ENCODE peak calls at places on chromosomes 16 and 17, in four cellular contexts. I, S, J and Y are unnamed samples.

GRCh38 chr16:78952630-78953029 is 647.9 kb downstream of the MAF start:
- DNase-seq in I (no peak), S (no peak), J (no peak), Y (no peak)

GRCh38 chr17:77465358-77466041 is 324.7 kb downstream of the SEC14L1 start:
- DNase-seq in J (no peak), I (no peak), S (no peak), Y (no peak)

GRCh38 chr16:83898463-83899271 is at the start of gene MLYCD:
- DNase-seq in S (peak), J (peak), I (peak), Y (peak)

GRCh38 chr16:4664538-4665418 is 28.6 kb upstream of the NUDT16L1 start:
- DNase-seq in S (peak), J (no peak), I (peak), Y (no peak)

GRCh38 chr17:35612924-35613521 is 25.9 kb downstream of the AP2B1 start:
- DNase-seq in J (no peak), I (peak), S (peak), Y (no peak)

GRCh38 chr17:27269201-27269600 is 24.7 kb upstream of the WSB1 start:
- DNase-seq in J (no peak), S (no peak), I (no peak), Y (no peak)

GRCh38 chr17:72104164-72104862 is 16.5 kb upstream of the SOX9 start:
- DNase-seq in I (no peak), S (no peak), J (no peak), Y (no peak)

GRCh38 chr17:32482568-32483320 is 4.0 kb upstream of the CDK5R1 start:
- DNase-seq in S (no peak), I (no peak), J (no peak), Y (no peak)

GRCh38 chr16:29943846-29944669 is 17.8 kb upstream of the TMEM219 start:
- DNase-seq in I (peak), J (no peak), S (peak), Y (no peak)

GRCh38 chr17:27551701-27552466 is 79.1 kb upstream of the LGALS9 start:
- DNase-seq in I (peak), J (no peak), S (peak), Y (no peak)

GRCh38 chr17:62787358-62787757 is 20.8 kb downstream of the MARCHF10 start:
- DNase-seq in J (no peak), I (no peak), S (no peak), Y (no peak)

GRCh38 chr17:57451126-57451690 is 194.9 kb downstream of the MSI2 start:
- DNase-seq in I (no peak), S (no peak), J (no peak), Y (no peak)

GRCh38 chr17:63538693-63539595 is 11.3 kb upstream of the DCAF7 start:
- DNase-seq in J (no peak), S (no peak), I (no peak), Y (no peak)

GRCh38 chr16:59878999-59879398 is 1144.9 kb upstream of the GOT2 start:
- DNase-seq in J (no peak), S (no peak), I (no peak), Y (no peak)

GRCh38 chr16:64182985-64183384 is 938.9 kb downstream of the CDH11 start:
- DNase-seq in I (no peak), S (no peak), J (no peak), Y (no peak)

GRCh38 chr17:5825717-5826330 is 241.5 kb upstream of the NLRP1 start:
- DNase-seq in I (no peak), S (no peak), J (no peak), Y (no peak)

GRCh38 chr17:1989135-1989534 is 36.0 kb downstream of the RTN4RL1 start:
- DNase-seq in S (no peak), I (no peak), J (no peak), Y (no peak)

GRCh38 chr17:82917656-82918345 is 78.0 kb upstream of the ZNF750 start:
- DNase-seq in I (no peak), S (no peak), J (no peak), Y (no peak)

GRCh38 chr17:61047517-61047916 is 352.1 kb upstream of the TBX2 start:
- DNase-seq in S (no peak), I (no peak), J (no peak), Y (no peak)

GRCh38 chr16:66548868-66549267 is 1.1 kb downstream of the TK2 start:
- DNase-seq in S (no peak), I (no peak), J (no peak), Y (no peak)

GRCh38 chr16:31202402-31203385 is at the start of gene PYCARD:
- DNase-seq in S (peak), J (no peak), I (no peak), Y (no peak)

GRCh38 chr17:4583796-4584124 is 569 bp upstream of the SMTNL2 start:
- DNase-seq in I (peak), J (no peak), S (no peak), Y (no peak)

GRCh38 chr16:86367291-86368072 is 142.8 kb upstream of the FOXF1 start:
- DNase-seq in S (no peak), I (no peak), J (no peak), Y (no peak)

GRCh38 chr16:17354121-17354750 is 116.5 kb downstream of the XYLT1 start:
- DNase-seq in J (no peak), S (no peak), I (no peak), Y (no peak)

GRCh38 chr16:67207857-67208524 is 9.1 kb downstream of the ELMO3 start:
- DNase-seq in I (no peak), S (no peak), J (no peak), Y (no peak)

GRCh38 chr16:79307214-79307613 is 293.3 kb downstream of the MAF start:
- DNase-seq in I (no peak), S (peak), J (no peak), Y (peak)

GRCh38 chr16:80300456-80300855 is 240.3 kb upstream of the DYNLRB2 start:
- DNase-seq in S (no peak), I (no peak), J (no peak), Y (no peak)